ENCODE peak calls at places on chromosomes 2 and 18, in ten cellular contexts. F is NCI-H2081; L is coronary artery; X is activated CD4-positive, alpha-beta T cell treated with anti-CD3 and anti-CD28 coated beads, Interleukin-2, amount 10 ng/mL, durations not matched to agents 7 days and 5 days; Y is C1 segment of cervical spinal cord; O is activated T-helper 1 cell treated with anti-CD3 and anti-CD28 coated beads, Interleukin-12 subunit alpha, Interleukin-12 subunit beta, Interleukin-2, Interleukin-4 antibody, amounts not matched to agents 30 ng/mL and 10 ng/mL and 1 ng/mL, durations not matched to agents 14 hours and 24 hours and 36 hours; Z is SK-N-SH; Q is non-pigmented ciliary epithelial cell; S is stimulated activated CD4-positive, alpha-beta T cell treated with anti-CD3 and anti-CD28 coated beads, Interleukin-1b, Interleukin-23, amount 100 ng/mL, for 24 hours; P is NAMALWA. W is an unnamed sample.

GRCh38 chr18:76349067-76349715 is 145.9 kb downstream of the ZNF516 start:
- DNase-seq in O (peak; percentile 41), F (peak; percentile 82), S (peak; percentile 40), L (no peak), X (peak; percentile 77), Z (peak; percentile 73), Y (no peak), P (peak; percentile 88), Q (peak; percentile 15), W (peak; percentile 34)

GRCh38 chr18:76209597-76209996 is 285.4 kb downstream of the ZNF516 start:
- DNase-seq in P (no peak), F (no peak), Y (no peak), Q (no peak), Z (no peak), L (no peak), O (no peak), X (no peak), S (no peak), W (no peak)

GRCh38 chr2:208359632-208359986 is 47.0 kb upstream of the PTH2R start:
- DNase-seq in Q (no peak), F (no peak), X (no peak), O (no peak), P (no peak), Y (no peak), Z (peak; percentile 85), L (no peak), S (no peak), W (no peak)

GRCh38 chr18:14747513-14748474 is at the start of gene ANKRD30B:
- DNase-seq in P (no peak), L (no peak), S (no peak), O (no peak), F (no peak), Q (no peak), Z (peak; percentile 8), X (no peak), Y (no peak), W (no peak)

GRCh38 chr2:212228651-212229253 is 309.9 kb downstream of the ERBB4 start:
- DNase-seq in L (no peak), O (no peak), S (no peak), Q (no peak), Y (no peak), X (no peak), P (no peak), F (no peak), Z (no peak), W (no peak)

GRCh38 chr18:79454034-79454735 is 58.5 kb downstream of the NFATC1 start:
- DNase-seq in L (no peak), X (no peak), F (no peak), Y (no peak), S (no peak), Q (no peak), O (no peak), P (no peak), Z (no peak), W (no peak)

GRCh38 chr2:223853425-223853837 is 16.0 kb upstream of the AP1S3 start:
- DNase-seq in S (no peak), O (no peak), Z (no peak), Q (peak; percentile 18), Y (no peak), L (no peak), F (no peak), P (no peak), X (no peak), W (no peak)

GRCh38 chr18:58392336-58393000 is 236.4 kb downstream of the ALPK2 start:
- DNase-seq in L (peak; percentile 47), Q (no peak), S (no peak), F (no peak), Z (no peak), O (no peak), P (no peak), Y (no peak), X (no peak), W (no peak)

GRCh38 chr2:237886702-237887481 is 27.5 kb downstream of the RAMP1 start:
- DNase-seq in Q (no peak), S (no peak), X (no peak), Z (peak; percentile 86), O (no peak), P (no peak), Y (no peak), L (no peak), F (no peak), W (no peak)

GRCh38 chr2:36695746-36696415 is 626 bp upstream of the VIT start:
- DNase-seq in P (no peak), X (no peak), F (no peak), S (no peak), O (no peak), Q (no peak), Z (peak; percentile 60), Y (no peak), L (no peak), W (no peak)

GRCh38 chr2:15664273-15665066 is 72.8 kb downstream of the DDX1 start:
- DNase-seq in F (no peak), X (no peak), P (no peak), L (no peak), Z (no peak), S (no peak), Q (no peak), Y (no peak), O (no peak), W (no peak)

GRCh38 chr2:232480201-232481190 is 7.1 kb downstream of the ECEL1 start:
- DNase-seq in Q (no peak), O (no peak), X (no peak), F (no peak), L (no peak), S (no peak), P (no peak), Z (no peak), Y (no peak), W (no peak)

GRCh38 chr2:239674981-239675855 is 274.4 kb upstream of the HDAC4 start:
- DNase-seq in F (no peak), X (no peak), L (peak; percentile 36), Y (no peak), S (no peak), P (no peak), Z (no peak), Q (no peak), O (no peak), W (no peak)

GRCh38 chr2:55431982-55432627 is 12.4 kb upstream of the CCDC88A start:
- DNase-seq in Y (no peak), S (no peak), X (no peak), F (no peak), Q (no peak), L (no peak), O (no peak), P (peak; percentile 64), Z (peak; percentile 39), W (no peak)

GRCh38 chr2:136765256-136765735 is at the start of gene THSD7B:
- DNase-seq in P (no peak), O (no peak), Z (peak; percentile 69), S (no peak), F (no peak), X (no peak), Y (no peak), L (no peak), Q (no peak), W (no peak)

GRCh38 chr18:78519394-78520062 is 460.1 kb upstream of the SALL3 start:
- DNase-seq in P (no peak), Z (no peak), Y (no peak), O (no peak), X (no peak), F (no peak), L (peak; percentile 26), S (no peak), Q (no peak), W (no peak)

GRCh38 chr18:78032574-78032973 is 782.9 kb downstream of the GALR1 start:
- DNase-seq in X (no peak), L (no peak), S (no peak), Y (no peak), P (no peak), F (no peak), Q (no peak), Z (no peak), O (no peak), W (no peak)

GRCh38 chr2:207133862-207134519 is 31.8 kb downstream of the KLF7 start:
- DNase-seq in Q (peak; percentile 81), F (peak; percentile 74), Y (no peak), X (no peak), S (no peak), O (no peak), P (no peak), Z (no peak), L (peak; percentile 89), W (no peak)

GRCh38 chr2:173248381-173248780 is 106.3 kb upstream of the CDCA7 start:
- DNase-seq in Q (no peak), L (no peak), F (no peak), Y (no peak), P (no peak), X (no peak), S (no peak), Z (no peak), O (no peak), W (no peak)

GRCh38 chr2:40457846-40458245 is 6.0 kb upstream of the SLC8A1 start:
- DNase-seq in Z (no peak), F (no peak), S (no peak), Y (no peak), L (no peak), X (no peak), O (no peak), Q (no peak), P (no peak), W (no peak)

GRCh38 chr18:350953-351572 is 83.2 kb upstream of the THOC1 start:
- DNase-seq in Z (no peak), L (no peak), F (no peak), O (no peak), X (no peak), Q (no peak), Y (no peak), P (no peak), S (no peak), W (no peak)

GRCh38 chr18:32612651-32613050 is 142.0 kb upstream of the GAREM1 start:
- DNase-seq in O (no peak), S (no peak), Y (no peak), F (peak; percentile 55), P (no peak), Q (no peak), L (no peak), X (no peak), Z (no peak), W (no peak)

W was measured in activated CD8-positive, alpha-beta memory T cell treated with anti-CD3 and anti-CD28 coated beads for 48 hours.